ENCODE peak calls at places on chromosomes 4 and X, in five cellular contexts. One of them, this sample, is unnamed.

GRCh38 chrX:23754664-23755063 is 11.6 kb upstream of the ACOT9 start:
- DNase-seq in WTC11: no peak
- DNase-seq in germinal center: no peak
- DNase-seq in left colon: no peak
- DNase-seq in cardiac muscle cell: no peak
- DNase-seq in this sample: no peak

GRCh38 chrX:23857935-23858334 is 49.8 kb downstream of the APOO start:
- DNase-seq in left colon: no peak
- DNase-seq in germinal center: no peak
- DNase-seq in cardiac muscle cell: no peak
- DNase-seq in WTC11: no peak
- DNase-seq in this sample: no peak

GRCh38 chr4:1495416-1496115 is 89.3 kb upstream of the NKX1-1 start:
- DNase-seq in WTC11: peak
- DNase-seq in germinal center: no peak
- DNase-seq in cardiac muscle cell: no peak
- DNase-seq in left colon: no peak
- DNase-seq in this sample: no peak

GRCh38 chrX:48533165-48533564 is 6.3 kb upstream of the TBC1D25 start:
- DNase-seq in germinal center: no peak
- DNase-seq in cardiac muscle cell: no peak
- DNase-seq in WTC11: no peak
- DNase-seq in left colon: no peak
- DNase-seq in this sample: no peak

GRCh38 chrX:7146026-7146702 is 1.3 kb upstream of the STS start:
- DNase-seq in left colon: no peak
- DNase-seq in germinal center: no peak
- DNase-seq in WTC11: no peak
- DNase-seq in cardiac muscle cell: no peak
- DNase-seq in this sample: no peak

GRCh38 chr4:163404570-163404969 is 60.9 kb downstream of the NPY5R start:
- DNase-seq in WTC11: no peak
- DNase-seq in left colon: no peak
- DNase-seq in cardiac muscle cell: no peak
- DNase-seq in germinal center: no peak
- DNase-seq in this sample: no peak

GRCh38 chr4:14566518-14566917 is 435.8 kb upstream of the CPEB2 start:
- DNase-seq in left colon: no peak
- DNase-seq in germinal center: no peak
- DNase-seq in WTC11: no peak
- DNase-seq in cardiac muscle cell: no peak
- DNase-seq in this sample: no peak

GRCh38 chrX:16711219-16712115 is 1.0 kb downstream of the CTPS2 start:
- DNase-seq in left colon: no peak
- DNase-seq in WTC11: peak
- DNase-seq in germinal center: peak
- DNase-seq in cardiac muscle cell: peak
- DNase-seq in this sample: peak

GRCh38 chrX:120372667-120373370 is 10.9 kb downstream of the ATP1B4 start:
- DNase-seq in cardiac muscle cell: no peak
- DNase-seq in germinal center: no peak
- DNase-seq in left colon: no peak
- DNase-seq in WTC11: no peak
- DNase-seq in this sample: no peak

GRCh38 chr4:163495900-163496299 is 1.4 kb downstream of the TMA16 start:
- DNase-seq in germinal center: peak
- DNase-seq in left colon: no peak
- DNase-seq in WTC11: no peak
- DNase-seq in cardiac muscle cell: no peak
- DNase-seq in this sample: peak

GRCh38 chr4:16269742-16270522 is 43.7 kb upstream of the TAPT1 start:
- DNase-seq in cardiac muscle cell: no peak
- DNase-seq in WTC11: no peak
- DNase-seq in germinal center: no peak
- DNase-seq in left colon: no peak
- DNase-seq in this sample: no peak

GRCh38 chr4:182510836-182511235 is 267.6 kb downstream of the TENM3 start:
- DNase-seq in left colon: no peak
- DNase-seq in germinal center: no peak
- DNase-seq in cardiac muscle cell: no peak
- DNase-seq in WTC11: no peak
- DNase-seq in this sample: no peak

GRCh38 chrX:146907391-146908240 is 93.1 kb upstream of the CXorf51A start:
- DNase-seq in germinal center: no peak
- DNase-seq in WTC11: no peak
- DNase-seq in cardiac muscle cell: no peak
- DNase-seq in left colon: no peak
- DNase-seq in this sample: no peak

GRCh38 chrX:145213504-145213903 is 33.8 kb upstream of the SPANXN1 start:
- DNase-seq in left colon: no peak
- DNase-seq in germinal center: no peak
- DNase-seq in cardiac muscle cell: peak
- DNase-seq in WTC11: no peak
- DNase-seq in this sample: no peak

GRCh38 chrX:126272795-126273497 is 106.9 kb upstream of the DCAF12L2 start:
- DNase-seq in WTC11: no peak
- DNase-seq in cardiac muscle cell: no peak
- DNase-seq in left colon: no peak
- DNase-seq in germinal center: no peak
- DNase-seq in this sample: no peak

GRCh38 chr4:176548571-176548970 is 228.8 kb downstream of the SPCS3 start:
- DNase-seq in germinal center: no peak
- DNase-seq in left colon: no peak
- DNase-seq in WTC11: no peak
- DNase-seq in cardiac muscle cell: no peak
- DNase-seq in this sample: no peak

GRCh38 chr4:184942447-184943425 is 75.6 kb upstream of the HELT start:
- DNase-seq in left colon: no peak
- DNase-seq in germinal center: no peak
- DNase-seq in cardiac muscle cell: peak
- DNase-seq in WTC11: no peak
- DNase-seq in this sample: no peak

This sample was measured in B cell.